ENCODE peak calls at places on chromosomes 16 and 17, in seven cellular contexts. E is AG04450; W is RWPE1; S is AG10803; K is RPMI8226; L is bronchial epithelial cell; Z is stimulated activated CD8-positive, alpha-beta memory T cell treated with anti-CD3 and anti-CD28 coated beads, Interleukin-7, amount 100 ng/mL, for 24 hours. V is an unnamed sample.

GRCh38 chr17:74072340-74072739 is 131.1 kb upstream of the RPL38 start:
- DNase-seq in W (no peak), Z (no peak), L (no peak), E (no peak), K (no peak), S (no peak), V (no peak)

GRCh38 chr17:6067060-6067459 is 3.1 kb upstream of the WSCD1 start:
- DNase-seq in W (no peak), L (no peak), K (no peak), Z (no peak), E (no peak), S (no peak), V (no peak)

GRCh38 chr17:2398655-2399571 is 1.9 kb downstream of the MNT start:
- DNase-seq in W (peak; percentile 62), E (no peak), S (peak; percentile 73), L (peak; percentile 68), Z (no peak), K (peak; percentile 48), V (no peak)

GRCh38 chr16:64878964-64879363 is 242.9 kb downstream of the CDH11 start:
- DNase-seq in K (no peak), S (no peak), L (no peak), W (no peak), E (no peak), Z (no peak), V (no peak)

GRCh38 chr17:81217531-81217930 is 5.2 kb downstream of the CEP131 start:
- DNase-seq in S (no peak), K (no peak), E (no peak), L (no peak), W (no peak), Z (no peak), V (no peak)

GRCh38 chr17:56973520-56973919 is 4.4 kb upstream of the SCPEP1 start:
- DNase-seq in Z (no peak), S (no peak), W (peak; percentile 32), L (peak; percentile 89), K (no peak), E (no peak), V (peak; percentile 64)

GRCh38 chr17:76918811-76919210 is 50.6 kb downstream of the MGAT5B start:
- DNase-seq in K (no peak), S (no peak), L (no peak), E (no peak), Z (no peak), W (no peak), V (no peak)

GRCh38 chr16:29192329-29193247 is 207.7 kb downstream of the LAT start:
- DNase-seq in W (no peak), S (no peak), Z (no peak), L (no peak), E (no peak), K (no peak), V (no peak)

GRCh38 chr16:85067431-85067830 is 39.8 kb downstream of the KIAA0513 start:
- DNase-seq in K (no peak), E (no peak), L (no peak), S (no peak), Z (no peak), W (no peak), V (no peak)

GRCh38 chr16:82653550-82654511 is 27.1 kb downstream of the CDH13 start:
- DNase-seq in K (no peak), L (peak; percentile 82), W (peak; percentile 92), S (peak; percentile 91), E (peak; percentile 82), Z (no peak), V (no peak)

GRCh38 chr16:67101683-67102082 is 8.1 kb upstream of the PHAF1 start:
- DNase-seq in S (peak; percentile 78), L (no peak), E (no peak), K (no peak), W (no peak), Z (no peak), V (no peak)

GRCh38 chr16:12869681-12870427 is 31.5 kb upstream of the SHISA9 start:
- DNase-seq in K (no peak), L (no peak), E (no peak), Z (no peak), S (peak; percentile 13), W (no peak), V (no peak)

GRCh38 chr16:84618428-84619102 is 687 bp upstream of the COTL1 start:
- DNase-seq in Z (no peak), E (peak; percentile 90), S (peak; percentile 94), W (peak; percentile 87), K (no peak), L (peak; percentile 97), V (peak; percentile 78)

GRCh38 chr17:78315355-78316114 is 44.3 kb downstream of the SOCS3 start:
- DNase-seq in L (peak; percentile 92), S (peak; percentile 83), E (peak; percentile 70), Z (peak; percentile 27), K (no peak), W (peak; percentile 98), V (no peak)

GRCh38 chr16:58462997-58463891 is 36.7 kb upstream of the NDRG4 start:
- DNase-seq in L (no peak), E (no peak), K (peak; percentile 31), S (no peak), Z (no peak), W (no peak), V (no peak)

GRCh38 chr16:56787185-56787584 is 57.3 kb downstream of the NUP93 start:
- DNase-seq in W (no peak), Z (no peak), E (no peak), L (no peak), K (no peak), S (no peak), V (no peak)

GRCh38 chr17:46875849-46876352 is 24.5 kb downstream of the WNT9B start:
- DNase-seq in E (no peak), Z (no peak), S (no peak), K (no peak), L (no peak), W (no peak), V (no peak)

GRCh38 chr16:2925951-2926659 is 14.4 kb downstream of the FLYWCH1 start:
- DNase-seq in K (no peak), L (no peak), S (no peak), W (no peak), Z (no peak), E (no peak), V (no peak)

GRCh38 chr17:76612977-76613851 is 27.6 kb upstream of the ST6GALNAC2 start:
- DNase-seq in Z (no peak), L (peak; percentile 78), S (no peak), E (no peak), W (no peak), K (no peak), V (no peak)

GRCh38 chr17:47857551-47858410 is 6.8 kb upstream of the SP6 start:
- DNase-seq in W (no peak), K (no peak), L (no peak), E (no peak), Z (no peak), S (no peak), V (no peak)

GRCh38 chr16:49838639-49839461 is 17.1 kb downstream of the ZNF423 start:
- DNase-seq in W (no peak), K (no peak), E (no peak), S (no peak), Z (no peak), L (no peak), V (no peak)

GRCh38 chr16:86252596-86252995 is 257.7 kb upstream of the FOXF1 start:
- DNase-seq in L (no peak), Z (no peak), S (peak; percentile 25), E (no peak), W (no peak), K (peak; percentile 19), V (no peak)

GRCh38 chr17:67998466-67998865 is 2.2 kb upstream of the C17orf58 start:
- DNase-seq in S (no peak), Z (no peak), W (no peak), E (no peak), L (no peak), K (no peak), V (no peak)

GRCh38 chr17:14098246-14098645 is 28.9 kb downstream of the COX10 start:
- DNase-seq in Z (no peak), E (no peak), K (no peak), W (peak; percentile 9), L (peak; percentile 78), S (no peak), V (peak; percentile 14)

GRCh38 chr16:88705746-88706287 is 391 bp downstream of the RNF166 start:
- DNase-seq in W (no peak), Z (no peak), K (peak; percentile 46), S (no peak), E (no peak), L (no peak), V (no peak)

GRCh38 chr16:86306811-86307517 is 203.4 kb upstream of the FOXF1 start:
- DNase-seq in L (no peak), E (peak; percentile 60), Z (no peak), W (no peak), S (peak; percentile 96), K (no peak), V (no peak)

GRCh38 chr17:951388-952132 is 28.0 kb downstream of the NXN start:
- DNase-seq in E (peak; percentile 73), S (peak; percentile 93), K (no peak), W (peak; percentile 88), L (peak; percentile 33), Z (no peak), V (no peak)

GRCh38 chr16:50496990-50497389 is 51.2 kb upstream of the NKD1 start:
- DNase-seq in Z (no peak), E (no peak), S (no peak), L (peak; percentile 42), W (peak; percentile 24), K (no peak), V (no peak)

GRCh38 chr16:73028263-73028662 is 19.7 kb downstream of the ZFHX3 start:
- DNase-seq in W (no peak), E (no peak), Z (no peak), K (no peak), L (no peak), S (no peak), V (no peak)

GRCh38 chr17:73586921-73587680 is 57.1 kb downstream of the SDK2 start:
- DNase-seq in L (no peak), Z (no peak), K (peak; percentile 27), W (no peak), E (no peak), S (no peak), V (no peak)

GRCh38 chr17:8826808-8827435 is 27.8 kb upstream of the MFSD6L start:
- DNase-seq in S (no peak), Z (no peak), K (no peak), E (no peak), L (no peak), W (no peak), V (no peak)

GRCh38 chr17:69709441-69709840 is 294.9 kb downstream of the MAP2K6 start:
- DNase-seq in E (no peak), L (no peak), S (no peak), W (no peak), K (no peak), Z (no peak), V (no peak)

GRCh38 chr16:87002717-87003413 is 314.3 kb downstream of the C16orf95 start:
- DNase-seq in E (no peak), L (no peak), Z (no peak), W (no peak), K (no peak), S (peak; percentile 63), V (no peak)

GRCh38 chr17:36544049-36544319 is 735 bp upstream of the GGNBP2 start:
- DNase-seq in S (peak; percentile 64), K (peak; percentile 67), L (peak; percentile 40), W (peak; percentile 10), Z (no peak), E (no peak), V (no peak)

GRCh38 chr16:59783191-59783590 is 1049.1 kb upstream of the GOT2 start:
- DNase-seq in W (no peak), K (no peak), S (peak; percentile 15), Z (no peak), E (no peak), L (peak; percentile 1), V (no peak)

V was measured in epithelial cell of prostate.